ENCODE peak calls at places on chromosomes 7 and 10, in ten cellular contexts. One of them, this sample, is unnamed.

GRCh38 chr7:47606176-47606575 is 24.3 kb upstream of the TNS3 start:
- DNase-seq in HFF-Myc: no peak
- DNase-seq in A549: no peak
- DNase-seq in suprapubic skin: no peak
- DNase-seq in K562: no peak
- DNase-seq in CD4-positive, alpha-beta T cell: no peak
- DNase-seq in breast epithelium: no peak
- DNase-seq in BJ: no peak
- DNase-seq in epithelial cell of esophagus: no peak
- DNase-seq in AG10803: no peak
- DNase-seq in this sample: no peak

GRCh38 chr7:102925962-102926825 is 13.4 kb downstream of the LRRC17 start:
- DNase-seq in HFF-Myc: no peak
- DNase-seq in A549: no peak
- DNase-seq in suprapubic skin: no peak
- DNase-seq in K562: no peak
- DNase-seq in CD4-positive, alpha-beta T cell: no peak
- DNase-seq in breast epithelium: no peak
- DNase-seq in BJ: no peak
- DNase-seq in epithelial cell of esophagus: no peak
- DNase-seq in AG10803: peak
- DNase-seq in this sample: no peak

GRCh38 chr7:75072978-75073282 is 672 bp downstream of the RCC1L start:
- DNase-seq in HFF-Myc: no peak
- DNase-seq in A549: peak
- DNase-seq in suprapubic skin: no peak
- DNase-seq in K562: no peak
- DNase-seq in CD4-positive, alpha-beta T cell: no peak
- DNase-seq in breast epithelium: no peak
- DNase-seq in BJ: no peak
- DNase-seq in epithelial cell of esophagus: no peak
- DNase-seq in AG10803: no peak
- DNase-seq in this sample: no peak

GRCh38 chr10:14952851-14953451 is 945 bp downstream of the DCLRE1C start:
- DNase-seq in HFF-Myc: no peak
- DNase-seq in A549: no peak
- DNase-seq in suprapubic skin: no peak
- DNase-seq in K562: no peak
- DNase-seq in CD4-positive, alpha-beta T cell: no peak
- DNase-seq in breast epithelium: no peak
- DNase-seq in BJ: no peak
- DNase-seq in epithelial cell of esophagus: peak
- DNase-seq in AG10803: no peak
- DNase-seq in this sample: peak

GRCh38 chr10:79044846-79045245 is 23.9 kb upstream of the ZMIZ1 start:
- DNase-seq in HFF-Myc: no peak
- DNase-seq in A549: no peak
- DNase-seq in suprapubic skin: peak
- DNase-seq in K562: no peak
- DNase-seq in CD4-positive, alpha-beta T cell: no peak
- DNase-seq in breast epithelium: peak
- DNase-seq in BJ: no peak
- DNase-seq in epithelial cell of esophagus: no peak
- DNase-seq in AG10803: no peak
- DNase-seq in this sample: no peak

GRCh38 chr10:69057261-69057950 is 30.5 kb upstream of the SRGN start:
- DNase-seq in HFF-Myc: no peak
- DNase-seq in A549: no peak
- DNase-seq in suprapubic skin: no peak
- DNase-seq in K562: no peak
- DNase-seq in CD4-positive, alpha-beta T cell: no peak
- DNase-seq in breast epithelium: no peak
- DNase-seq in BJ: no peak
- DNase-seq in epithelial cell of esophagus: no peak
- DNase-seq in AG10803: no peak
- DNase-seq in this sample: peak

GRCh38 chr7:12386237-12386839 is 17.3 kb downstream of the VWDE start:
- DNase-seq in HFF-Myc: no peak
- DNase-seq in A549: no peak
- DNase-seq in suprapubic skin: no peak
- DNase-seq in K562: no peak
- DNase-seq in CD4-positive, alpha-beta T cell: no peak
- DNase-seq in breast epithelium: no peak
- DNase-seq in BJ: no peak
- DNase-seq in epithelial cell of esophagus: no peak
- DNase-seq in AG10803: no peak
- DNase-seq in this sample: no peak

GRCh38 chr10:55631071-55631654 is 729.9 kb downstream of the ZWINT start:
- DNase-seq in HFF-Myc: no peak
- DNase-seq in A549: peak
- DNase-seq in suprapubic skin: no peak
- DNase-seq in K562: peak
- DNase-seq in CD4-positive, alpha-beta T cell: no peak
- DNase-seq in breast epithelium: peak
- DNase-seq in BJ: no peak
- DNase-seq in epithelial cell of esophagus: peak
- DNase-seq in AG10803: peak
- DNase-seq in this sample: peak

GRCh38 chr10:78424721-78425120 is 391.1 kb downstream of the RPS24 start:
- DNase-seq in HFF-Myc: no peak
- DNase-seq in A549: no peak
- DNase-seq in suprapubic skin: peak
- DNase-seq in K562: peak
- DNase-seq in CD4-positive, alpha-beta T cell: no peak
- DNase-seq in breast epithelium: no peak
- DNase-seq in BJ: no peak
- DNase-seq in epithelial cell of esophagus: no peak
- DNase-seq in AG10803: no peak
- DNase-seq in this sample: no peak

GRCh38 chr7:87341441-87341840 is 4.0 kb upstream of the CROT start:
- DNase-seq in HFF-Myc: no peak
- DNase-seq in A549: no peak
- DNase-seq in suprapubic skin: no peak
- DNase-seq in K562: no peak
- DNase-seq in CD4-positive, alpha-beta T cell: no peak
- DNase-seq in breast epithelium: no peak
- DNase-seq in BJ: no peak
- DNase-seq in epithelial cell of esophagus: no peak
- DNase-seq in AG10803: no peak
- DNase-seq in this sample: no peak

GRCh38 chr10:44921506-44921905 is 10.4 kb downstream of the TMEM72 start:
- DNase-seq in HFF-Myc: no peak
- DNase-seq in A549: no peak
- DNase-seq in suprapubic skin: no peak
- DNase-seq in K562: no peak
- DNase-seq in CD4-positive, alpha-beta T cell: no peak
- DNase-seq in breast epithelium: no peak
- DNase-seq in BJ: no peak
- DNase-seq in epithelial cell of esophagus: no peak
- DNase-seq in AG10803: no peak
- DNase-seq in this sample: no peak

GRCh38 chr10:15897282-15897681 is 37.0 kb upstream of the MINDY3 start:
- DNase-seq in HFF-Myc: no peak
- DNase-seq in A549: no peak
- DNase-seq in suprapubic skin: no peak
- DNase-seq in K562: no peak
- DNase-seq in CD4-positive, alpha-beta T cell: no peak
- DNase-seq in breast epithelium: no peak
- DNase-seq in BJ: no peak
- DNase-seq in epithelial cell of esophagus: peak
- DNase-seq in AG10803: peak
- DNase-seq in this sample: no peak

GRCh38 chr10:109429956-109430760 is 493.2 kb downstream of the XPNPEP1 start:
- DNase-seq in HFF-Myc: no peak
- DNase-seq in A549: no peak
- DNase-seq in suprapubic skin: no peak
- DNase-seq in K562: no peak
- DNase-seq in CD4-positive, alpha-beta T cell: no peak
- DNase-seq in breast epithelium: no peak
- DNase-seq in BJ: peak
- DNase-seq in epithelial cell of esophagus: peak
- DNase-seq in AG10803: peak
- DNase-seq in this sample: no peak

GRCh38 chr10:109428775-109429480 is 494.4 kb downstream of the XPNPEP1 start:
- DNase-seq in HFF-Myc: no peak
- DNase-seq in A549: no peak
- DNase-seq in suprapubic skin: no peak
- DNase-seq in K562: no peak
- DNase-seq in CD4-positive, alpha-beta T cell: no peak
- DNase-seq in breast epithelium: no peak
- DNase-seq in BJ: no peak
- DNase-seq in epithelial cell of esophagus: no peak
- DNase-seq in AG10803: no peak
- DNase-seq in this sample: no peak

GRCh38 chr10:109430844-109431243 is 492.5 kb downstream of the XPNPEP1 start:
- DNase-seq in HFF-Myc: no peak
- DNase-seq in A549: no peak
- DNase-seq in suprapubic skin: no peak
- DNase-seq in K562: no peak
- DNase-seq in CD4-positive, alpha-beta T cell: no peak
- DNase-seq in breast epithelium: no peak
- DNase-seq in BJ: no peak
- DNase-seq in epithelial cell of esophagus: no peak
- DNase-seq in AG10803: no peak
- DNase-seq in this sample: no peak

GRCh38 chr10:109426987-109427386 is 496.3 kb downstream of the XPNPEP1 start:
- DNase-seq in HFF-Myc: no peak
- DNase-seq in A549: no peak
- DNase-seq in suprapubic skin: no peak
- DNase-seq in K562: no peak
- DNase-seq in CD4-positive, alpha-beta T cell: no peak
- DNase-seq in breast epithelium: no peak
- DNase-seq in BJ: no peak
- DNase-seq in epithelial cell of esophagus: no peak
- DNase-seq in AG10803: no peak
- DNase-seq in this sample: no peak

DNA sequence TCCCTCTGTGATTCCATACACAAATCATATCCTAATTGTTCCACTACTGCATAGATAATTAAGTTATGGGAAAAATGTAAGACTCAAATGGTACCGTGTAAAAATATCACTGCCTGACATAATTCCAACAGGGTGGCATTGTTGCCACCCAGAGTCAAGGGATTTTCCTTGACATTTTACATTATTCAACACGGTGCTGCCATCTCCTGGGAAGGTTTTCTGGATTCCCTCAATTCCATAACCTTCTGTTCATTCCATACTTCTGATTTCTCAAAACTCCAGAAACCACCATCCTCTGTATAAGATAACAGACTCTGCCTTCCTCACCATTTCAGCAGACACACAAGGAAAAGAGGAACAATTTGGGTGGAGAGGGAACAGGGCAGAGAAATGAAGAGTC is 495.9 kb downstream of the XPNPEP1 start:
- DNase-seq in HFF-Myc: no peak
- DNase-seq in A549: no peak
- DNase-seq in suprapubic skin: no peak
- DNase-seq in K562: no peak
- DNase-seq in CD4-positive, alpha-beta T cell: no peak
- DNase-seq in breast epithelium: no peak
- DNase-seq in BJ: no peak
- DNase-seq in epithelial cell of esophagus: no peak
- DNase-seq in AG10803: peak
- DNase-seq in this sample: no peak
- TF ChIP-seq CTCF in HFF-Myc: no peak
- TF ChIP-seq CTCF in A549: no peak
- TF ChIP-seq CTCF in suprapubic skin: no peak
- TF ChIP-seq CTCF in K562: no peak
- TF ChIP-seq CTCF in CD4-positive, alpha-beta T cell: no peak
- TF ChIP-seq CTCF in breast epithelium: no peak
- TF ChIP-seq CTCF in BJ: peak
- TF ChIP-seq CTCF in epithelial cell of esophagus: no peak
- TF ChIP-seq CTCF in AG10803: peak
- TF ChIP-seq CTCF in this sample: no peak

DNA sequence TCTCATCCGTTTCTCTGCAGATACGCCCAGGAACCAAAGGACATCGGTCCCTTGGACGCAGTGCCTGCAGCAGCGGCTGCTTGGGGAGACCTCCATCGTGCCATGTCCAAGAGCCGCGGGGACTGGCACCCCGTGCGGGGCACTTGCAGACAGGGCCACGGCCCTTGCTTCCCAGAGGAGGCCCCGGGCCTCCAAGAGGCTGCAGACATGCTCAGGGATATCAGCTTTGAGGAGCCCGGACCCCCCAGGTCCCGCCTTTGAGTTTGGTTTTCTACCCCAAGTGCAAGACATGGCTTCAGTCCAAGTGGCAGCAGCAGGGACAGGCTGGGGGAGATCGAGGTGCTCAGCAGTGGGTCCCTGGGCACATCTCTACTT is 279.6 kb downstream of the ELFN1 start:
- DNase-seq in HFF-Myc: no peak
- DNase-seq in A549: no peak
- DNase-seq in suprapubic skin: no peak
- DNase-seq in K562: no peak
- DNase-seq in CD4-positive, alpha-beta T cell: no peak
- DNase-seq in breast epithelium: no peak
- DNase-seq in BJ: no peak
- DNase-seq in epithelial cell of esophagus: no peak
- DNase-seq in AG10803: no peak
- DNase-seq in this sample: no peak
- TF ChIP-seq CTCF in HFF-Myc: no peak
- TF ChIP-seq CTCF in A549: no peak
- TF ChIP-seq CTCF in suprapubic skin: no peak
- TF ChIP-seq CTCF in K562: no peak
- TF ChIP-seq CTCF in CD4-positive, alpha-beta T cell: no peak
- TF ChIP-seq CTCF in breast epithelium: no peak
- TF ChIP-seq CTCF in BJ: no peak
- TF ChIP-seq CTCF in epithelial cell of esophagus: no peak
- TF ChIP-seq CTCF in AG10803: no peak
- TF ChIP-seq CTCF in this sample: no peak

DNA sequence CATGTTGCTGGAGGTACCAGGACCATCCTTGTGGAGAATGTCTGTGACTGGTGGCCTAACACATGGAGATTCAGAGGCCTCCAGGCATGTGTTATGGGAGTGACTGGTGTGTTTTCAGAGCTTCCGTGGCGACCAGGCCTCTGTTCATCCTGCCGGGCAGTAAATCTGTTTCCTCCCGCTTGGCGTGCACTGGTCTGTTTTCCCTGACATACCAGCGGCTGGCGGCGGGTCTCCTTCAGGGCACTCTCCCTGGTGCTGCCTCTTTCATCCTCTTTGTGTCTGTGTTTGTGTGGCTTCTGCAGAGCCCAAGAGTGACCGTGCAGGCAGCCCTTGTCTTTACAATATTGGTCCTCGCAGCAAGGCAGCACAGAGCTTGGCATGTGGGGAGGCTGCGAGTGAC is 385.1 kb upstream of the MKI67 start:
- DNase-seq in HFF-Myc: no peak
- DNase-seq in A549: no peak
- DNase-seq in suprapubic skin: no peak
- DNase-seq in K562: no peak
- DNase-seq in CD4-positive, alpha-beta T cell: no peak
- DNase-seq in breast epithelium: no peak
- DNase-seq in BJ: no peak
- DNase-seq in epithelial cell of esophagus: no peak
- DNase-seq in AG10803: no peak
- DNase-seq in this sample: peak
- TF ChIP-seq CTCF in HFF-Myc: no peak
- TF ChIP-seq CTCF in A549: no peak
- TF ChIP-seq CTCF in suprapubic skin: no peak
- TF ChIP-seq CTCF in K562: no peak
- TF ChIP-seq CTCF in CD4-positive, alpha-beta T cell: no peak
- TF ChIP-seq CTCF in breast epithelium: no peak
- TF ChIP-seq CTCF in BJ: no peak
- TF ChIP-seq CTCF in epithelial cell of esophagus: no peak
- TF ChIP-seq CTCF in AG10803: no peak
- TF ChIP-seq CTCF in this sample: no peak

GRCh38 chr7:127254163-127254684 is 1.5 kb upstream of the GRM8 start:
- DNase-seq in HFF-Myc: no peak
- DNase-seq in A549: no peak
- DNase-seq in suprapubic skin: no peak
- DNase-seq in K562: no peak
- DNase-seq in CD4-positive, alpha-beta T cell: no peak
- DNase-seq in breast epithelium: no peak
- DNase-seq in BJ: no peak
- DNase-seq in epithelial cell of esophagus: no peak
- DNase-seq in AG10803: no peak
- DNase-seq in this sample: no peak
- TF ChIP-seq CTCF in HFF-Myc: no peak
- TF ChIP-seq CTCF in A549: no peak
- TF ChIP-seq CTCF in suprapubic skin: no peak
- TF ChIP-seq CTCF in K562: no peak
- TF ChIP-seq CTCF in CD4-positive, alpha-beta T cell: no peak
- TF ChIP-seq CTCF in breast epithelium: no peak
- TF ChIP-seq CTCF in BJ: no peak
- TF ChIP-seq CTCF in epithelial cell of esophagus: no peak
- TF ChIP-seq CTCF in AG10803: no peak
- TF ChIP-seq CTCF in this sample: no peak

This sample was measured in endothelial cell.